ENCODE peak calls at places on chromosomes 5 and 9, in four cellular contexts. F is BE2C, X is choroid plexus epithelial cell, U is fibroblast of pulmonary artery. Z is an unnamed sample.

GRCh38 chr5:65359981-65360380 is 121.7 kb downstream of the ADAMTS6 start:
- DNase-seq in F (no peak), X (no peak), U (peak), Z (no peak)

GRCh38 chr5:116872486-116872885 is 297.9 kb upstream of the SEMA6A start:
- DNase-seq in F (no peak), X (no peak), U (no peak), Z (no peak)

GRCh38 chr9:33794560-33794959 is 801 bp upstream of the PRSS3 start:
- DNase-seq in F (no peak), X (no peak), U (no peak), Z (no peak)

GRCh38 chr5:135011355-135012032 is 22.5 kb downstream of the PITX1 start:
- DNase-seq in F (no peak), X (no peak), U (no peak), Z (no peak)

GRCh38 chr9:110521211-110521610 is 58.3 kb downstream of the SVEP1 start:
- DNase-seq in F (no peak), X (no peak), U (no peak), Z (no peak)

GRCh38 chr9:5838884-5839571 is 6.1 kb upstream of the ERMP1 start:
- DNase-seq in F (no peak), X (peak), U (peak), Z (peak)

GRCh38 chr5:58263291-58263690 is 196.6 kb downstream of the PLK2 start:
- DNase-seq in F (no peak), X (no peak), U (no peak), Z (no peak)

GRCh38 chr5:31854625-31855526 is 215.9 kb downstream of the PDZD2 start:
- DNase-seq in F (peak), X (peak), U (peak), Z (no peak)

GRCh38 chr5:16519435-16519834 is 53.8 kb upstream of the ZNF622 start:
- DNase-seq in F (no peak), X (no peak), U (no peak), Z (no peak)

GRCh38 chr5:88940712-88941111 is 57.7 kb upstream of the MEF2C start:
- DNase-seq in F (no peak), X (peak), U (no peak), Z (peak)

GRCh38 chr5:42949348-42950090 is 90.6 kb downstream of the ANXA2R start:
- DNase-seq in F (peak), X (peak), U (peak), Z (peak)

GRCh38 chr5:40798012-40798855 is at the start of gene PRKAA1:
- DNase-seq in F (peak), X (peak), U (peak), Z (peak)

GRCh38 chr5:55899344-55899743 is 48.2 kb downstream of the IL31RA start:
- DNase-seq in F (no peak), X (peak), U (peak), Z (no peak)

GRCh38 chr5:66967826-66968262 is 228.8 kb downstream of the CD180 start:
- DNase-seq in F (no peak), X (no peak), U (peak), Z (no peak)

GRCh38 chr9:35728041-35728971 is 3.7 kb downstream of the TLN1 start:
- DNase-seq in F (no peak), X (peak), U (peak), Z (peak)

GRCh38 chr9:68947015-68947414 is 66.9 kb downstream of the PRKACG start:
- DNase-seq in F (no peak), X (no peak), U (no peak), Z (no peak)

GRCh38 chr5:92769986-92770385 is 811.0 kb downstream of the NR2F1-AS1 start:
- DNase-seq in F (no peak), X (peak), U (peak), Z (no peak)

GRCh38 chr5:31502506-31502905 is 29.4 kb downstream of the DROSHA start:
- DNase-seq in F (no peak), X (no peak), U (no peak), Z (no peak)

GRCh38 chr5:93078082-93079038 is 502.7 kb downstream of the NR2F1-AS1 start:
- DNase-seq in F (peak), X (peak), U (peak), Z (peak)

GRCh38 chr5:131204964-131205363 is 34.2 kb downstream of the LYRM7 start:
- DNase-seq in F (no peak), X (no peak), U (no peak), Z (no peak)

GRCh38 chr5:135251099-135251498 is 147.9 kb downstream of the MACROH2A1 start:
- DNase-seq in F (no peak), X (no peak), U (no peak), Z (no peak)

GRCh38 chr9:107283621-107284616 is 840 bp downstream of the RAD23B start:
- DNase-seq in F (peak), X (peak), U (peak), Z (peak)

GRCh38 chr5:95941756-95942155 is 19.9 kb downstream of the ELL2 start:
- DNase-seq in F (no peak), X (peak), U (peak), Z (no peak)

GRCh38 chr9:95831810-95832209 is 43.7 kb upstream of the ERCC6L2 start:
- DNase-seq in F (no peak), X (no peak), U (no peak), Z (no peak)

GRCh38 chr9:98922721-98923435 is 20.8 kb upstream of the COL15A1 start:
- DNase-seq in F (no peak), X (peak), U (no peak), Z (peak)

GRCh38 chr9:34457266-34458012 is 931 bp downstream of the FAM219A start:
- DNase-seq in F (peak), X (peak), U (peak), Z (no peak)

GRCh38 chr5:43063731-43064171 is 23.6 kb upstream of the ANXA2R start:
- DNase-seq in F (no peak), X (peak), U (peak), Z (no peak)

GRCh38 chr5:96565843-96566242 is 96.3 kb upstream of the CAST start:
- DNase-seq in F (no peak), X (peak), U (peak), Z (peak)

GRCh38 chr9:20835364-20836286 is 151.6 kb downstream of the FOCAD start:
- DNase-seq in F (no peak), X (peak), U (peak), Z (no peak)

GRCh38 chr5:124661317-124662141 is 84.9 kb downstream of the ZNF608 start:
- DNase-seq in F (peak), X (peak), U (peak), Z (no peak)

GRCh38 chr5:12022444-12022843 is 118.2 kb upstream of the CTNND2 start:
- DNase-seq in F (no peak), X (no peak), U (no peak), Z (no peak)

GRCh38 chr9:91714020-91714721 is 235.9 kb downstream of the ROR2 start:
- DNase-seq in F (peak), X (peak), U (peak), Z (peak)

GRCh38 chr9:136328622-136329041 is 1.3 kb downstream of the GPSM1 start:
- DNase-seq in F (peak), X (peak), U (peak), Z (no peak)

GRCh38 chr5:9545959-9546851 is at the start of gene SEMA5A:
- DNase-seq in F (peak), X (peak), U (peak), Z (peak)

GRCh38 chr5:86407711-86408110 is 210.0 kb upstream of the COX7C start:
- DNase-seq in F (no peak), X (no peak), U (no peak), Z (no peak)

GRCh38 chr9:98081477-98082219 is 25.1 kb downstream of the NANS start:
- DNase-seq in F (no peak), X (peak), U (peak), Z (no peak)

GRCh38 chr9:128457207-128457606 is 1.4 kb downstream of the ODF2 start:
- DNase-seq in F (no peak), X (no peak), U (no peak), Z (no peak)

GRCh38 chr9:128456613-128457061 is 831 bp downstream of the ODF2 start:
- DNase-seq in F (peak), X (peak), U (peak), Z (peak)

GRCh38 chr9:128455849-128456612 is at the start of gene ODF2:
- DNase-seq in F (peak), X (peak), U (peak), Z (peak)

GRCh38 chr9:128459011-128459410 is 3.2 kb downstream of the ODF2 start:
- DNase-seq in F (no peak), X (no peak), U (no peak), Z (no peak)

DNA sequence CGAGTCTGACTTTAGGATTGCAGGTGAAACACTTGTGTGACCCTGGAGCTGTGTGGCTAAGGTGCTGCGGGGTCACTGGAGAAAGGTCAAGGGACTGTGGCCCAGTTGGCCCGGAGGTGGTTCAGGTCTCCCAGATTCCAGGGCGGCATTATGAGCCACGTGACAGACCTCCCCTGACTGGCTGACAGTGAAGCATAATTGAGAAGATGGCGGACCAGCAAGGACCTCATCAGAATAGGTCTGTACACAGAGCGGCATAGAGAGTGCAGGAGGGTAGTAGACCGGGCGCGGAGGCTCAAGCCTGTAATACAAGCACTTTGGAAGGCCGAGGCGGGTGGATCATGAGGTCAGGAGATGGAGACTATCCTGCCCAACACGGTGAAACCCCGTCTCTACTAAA is 815 bp upstream of the ODF2 start:
- DNase-seq in F (no peak), X (no peak), U (no peak), Z (no peak)
- H3K4me3 ChIP-seq in F (no peak), X (no peak), U (no peak), Z (no peak)

DNA sequence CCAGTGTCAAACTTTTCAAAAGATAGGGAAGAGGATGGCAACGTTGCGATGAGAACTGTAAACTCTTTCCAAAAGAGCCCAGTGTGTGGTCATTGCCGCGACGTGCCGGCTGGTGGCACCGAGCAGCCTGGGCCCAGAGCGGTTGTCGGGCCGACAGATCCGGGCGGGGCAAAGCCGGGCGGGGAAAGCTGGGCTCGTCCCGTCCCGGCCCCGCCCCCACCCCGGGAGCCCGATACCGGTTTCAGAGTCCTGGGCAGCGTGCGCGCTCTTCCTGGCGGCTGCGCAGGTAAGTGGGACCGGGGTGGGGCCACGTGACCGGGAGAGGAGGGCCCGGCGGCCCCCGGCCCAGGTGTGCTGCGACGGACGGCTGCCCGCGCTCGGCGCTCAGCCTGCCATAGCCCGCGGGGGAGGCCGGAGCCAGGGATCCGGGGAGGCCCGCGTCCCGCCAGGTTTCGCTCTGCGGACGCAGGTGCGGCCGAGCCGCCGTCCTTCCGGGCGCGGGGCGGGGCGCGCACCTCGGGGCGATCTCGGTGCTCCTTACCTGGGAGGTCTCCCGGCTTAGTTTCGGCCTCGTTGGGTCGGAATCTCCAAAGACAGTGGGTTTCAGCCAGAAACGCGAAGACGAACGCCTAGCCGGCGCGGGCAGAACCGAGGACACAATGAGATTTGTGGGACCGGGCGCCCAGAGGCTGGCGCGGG is at the start of gene MARVELD2:
- DNase-seq in F (no peak), X (peak), U (peak), Z (peak)
- TF ChIP-seq CTCF in F (no peak), X (peak), U (peak), Z (peak)

DNA sequence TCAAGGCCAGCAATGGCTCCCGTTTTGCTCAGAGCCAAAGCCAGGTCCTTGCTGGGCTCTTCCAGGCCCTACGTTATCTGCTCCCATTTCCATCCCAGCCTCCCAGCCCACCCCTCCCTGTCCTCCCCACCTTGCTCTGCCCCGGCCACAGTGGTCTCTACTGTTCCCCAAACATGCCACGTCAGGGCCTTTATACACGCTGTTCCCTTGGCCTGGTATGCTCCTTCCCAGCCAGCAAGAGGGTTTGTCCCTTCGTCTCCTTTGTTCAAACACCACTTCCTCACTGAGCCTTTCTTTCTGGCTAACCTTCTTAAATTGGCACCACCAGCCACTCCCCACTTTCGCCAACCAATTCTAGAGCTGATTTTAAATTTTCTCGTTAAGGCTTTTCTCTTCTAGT is 9.8 kb downstream of the SH2D3C start:
- DNase-seq in F (no peak), X (no peak), U (no peak), Z (no peak)
- H3K4me3 ChIP-seq in F (no peak), X (no peak), U (no peak), Z (no peak)

DNA sequence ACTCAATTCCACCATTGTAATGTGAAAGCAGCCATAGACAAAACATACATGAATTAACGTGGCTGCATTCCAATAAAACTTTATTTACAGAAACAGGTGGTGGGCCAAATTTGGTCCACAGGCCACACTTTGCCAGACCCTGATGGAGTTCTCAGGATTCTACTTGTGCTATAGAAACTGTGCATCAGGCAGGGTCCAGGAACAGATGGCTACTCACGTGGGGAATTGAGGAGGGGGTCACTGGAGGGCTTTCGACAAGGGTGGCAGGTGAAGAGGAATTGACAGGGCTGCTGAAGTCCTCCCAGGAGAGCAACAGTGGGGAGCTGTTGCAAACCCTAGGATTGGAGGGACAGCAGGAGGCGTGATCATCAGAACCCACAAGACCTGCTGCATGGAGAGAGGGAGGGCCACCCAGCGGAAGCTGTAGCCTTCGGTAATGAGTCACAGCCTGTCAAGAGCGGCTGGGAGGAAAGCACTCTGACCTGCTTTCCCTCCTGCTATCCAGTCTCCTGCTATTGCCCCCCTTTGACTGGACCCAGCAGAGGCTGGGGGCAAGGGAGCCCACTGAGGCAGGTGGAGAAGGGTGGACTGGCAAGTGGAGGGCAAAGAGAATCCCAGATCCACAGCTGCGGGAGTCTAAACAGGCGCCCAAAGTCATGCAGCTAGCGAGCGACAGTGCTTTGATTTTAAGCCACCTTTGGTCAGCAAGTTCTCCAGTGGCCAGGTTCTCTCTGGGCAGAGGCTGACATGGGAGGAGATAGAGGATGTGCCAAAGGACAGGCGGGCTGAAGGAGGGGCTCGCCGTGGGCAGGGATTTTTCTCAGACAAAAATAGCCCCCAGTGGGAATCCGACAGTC is 138.3 kb upstream of the SMIM23 start:
- DNase-seq in F (peak), X (peak), U (peak), Z (peak)
- TF ChIP-seq CTCF in F (no peak), X (peak), U (no peak), Z (no peak)

GRCh38 chr9:120711841-120712538 is 2.3 kb downstream of the MEGF9 start:
- DNase-seq in F (no peak), X (no peak), U (no peak), Z (peak)
- H3K4me3 ChIP-seq in F (peak), X (peak), U (peak), Z (peak)

Z was measured in GM12865.